ENCODE peak calls at places on chromosomes 3 and 15, in ten cellular contexts. I is ovary, H is testis, X is GM23248, C is fibroblast of lung, W is AG04450, O is tibial artery, M is suprapubic skin, R is pancreas, S is osteoblast. D is an unnamed sample.

GRCh38 chr3:150469031-150469930 is 61.2 kb downstream of the TSC22D2 start:
- DNase-seq in I (peak; percentile 51), C (peak; percentile 99), W (peak; percentile 85), O (peak; percentile 55), H (peak; percentile 32), S (peak; percentile 81), R (no peak), X (peak; percentile 98), M (peak; percentile 68), D (peak; percentile 65)

GRCh38 chr3:123038751-123039150 is 11.2 kb upstream of the SEMA5B start:
- DNase-seq in H (no peak), C (no peak), O (no peak), I (no peak), R (no peak), M (no peak), W (no peak), X (no peak), S (no peak), D (no peak)

GRCh38 chr3:100706365-100706764 is 2.9 kb upstream of the TFG start:
- DNase-seq in W (no peak), H (no peak), O (no peak), I (no peak), X (peak; percentile 75), M (no peak), S (no peak), R (no peak), C (peak; percentile 24), D (no peak)

GRCh38 chr3:44114142-44114541 is 127.5 kb upstream of the TOPAZ1 start:
- DNase-seq in H (peak; percentile 54), R (peak; percentile 70), X (peak; percentile 56), W (no peak), I (no peak), M (no peak), S (peak; percentile 81), O (no peak), C (peak; percentile 13), D (peak; percentile 47)

GRCh38 chr15:83858820-83859505 is 205.0 kb downstream of the ADAMTSL3 start:
- DNase-seq in M (no peak), W (no peak), C (peak; percentile 20), X (no peak), H (no peak), S (no peak), I (no peak), R (no peak), O (no peak), D (no peak)

GRCh38 chr15:32838338-32838737 is 120.5 kb downstream of the GREM1 start:
- DNase-seq in I (no peak), C (no peak), H (no peak), M (no peak), W (no peak), S (peak; percentile 41), R (no peak), O (no peak), X (peak; percentile 42), D (no peak)

GRCh38 chr3:10474439-10474723 is 31.0 kb downstream of the ATP2B2 start:
- DNase-seq in M (no peak), O (no peak), I (no peak), X (no peak), W (no peak), R (no peak), H (no peak), C (no peak), S (peak; percentile 50), D (no peak)

GRCh38 chr15:100734606-100735005 is 132.2 kb downstream of the ASB7 start:
- DNase-seq in W (no peak), R (no peak), O (no peak), I (no peak), H (no peak), C (no peak), S (no peak), M (no peak), X (no peak), D (no peak)

GRCh38 chr3:195147649-195148121 is 123.3 kb downstream of the XXYLT1 start:
- DNase-seq in S (peak; percentile 69), M (no peak), H (no peak), W (no peak), C (no peak), X (peak; percentile 85), O (no peak), R (no peak), I (no peak), D (no peak)

GRCh38 chr15:68682330-68682729 is 103.5 kb downstream of the CORO2B start:
- DNase-seq in M (no peak), H (no peak), W (no peak), R (no peak), I (no peak), S (no peak), X (no peak), C (no peak), O (no peak), D (no peak)

GRCh38 chr3:5205165-5205941 is 17.8 kb downstream of the EDEM1 start:
- DNase-seq in R (no peak), X (peak; percentile 73), C (peak; percentile 92), S (no peak), I (no peak), H (no peak), M (no peak), W (no peak), O (no peak), D (no peak)

GRCh38 chr15:70469182-70469581 is 294.2 kb downstream of the UACA start:
- DNase-seq in R (no peak), O (no peak), H (no peak), M (no peak), W (no peak), I (no peak), X (no peak), C (no peak), S (no peak), D (peak; percentile 15)

GRCh38 chr3:84601303-84601702 is 357.5 kb upstream of the CADM2 start:
- DNase-seq in O (no peak), R (no peak), C (no peak), I (no peak), S (no peak), X (no peak), M (no peak), W (no peak), H (no peak), D (no peak)

GRCh38 chr15:90686435-90687218 is 30.5 kb upstream of the BLM start:
- DNase-seq in S (no peak), O (no peak), R (no peak), W (no peak), M (no peak), X (no peak), I (no peak), H (no peak), C (no peak), D (no peak)

GRCh38 chr15:99618941-99619411 is 53.2 kb downstream of the MEF2A start:
- DNase-seq in M (no peak), S (no peak), X (peak; percentile 53), C (peak; percentile 65), W (no peak), H (no peak), R (no peak), I (no peak), O (no peak), D (no peak)
- H3K9me3 ChIP-seq in M (no peaks in the 10 kb centered on the region), S (no peaks in the 10 kb centered on the region), X (no peaks in the 10 kb centered on the region), C (no peaks in the 10 kb centered on the region), W (no peaks in the 10 kb centered on the region), H (no peaks in the 10 kb centered on the region), R (no peaks in the 10 kb centered on the region), I (no peaks in the 10 kb centered on the region), O (no peaks in the 10 kb centered on the region), D (no peaks in the 10 kb centered on the region)

GRCh38 chr3:153166206-153166605 is 4.2 kb downstream of the RAP2B start:
- DNase-seq in R (no peak), S (no peak), W (no peak), M (no peak), X (peak; percentile 30), H (no peak), O (no peak), C (peak; percentile 44), I (no peak), D (no peak)
- H3K4me3 ChIP-seq in R (no peak overlapping the region), S (peak overlapping the region; percentile 95), W (peak overlapping the region; percentile 98), M (peak overlapping the region; percentile 83), X (peak overlapping the region; percentile 97), H (no peak overlapping the region), O (no peak overlapping the region), C (peak overlapping the region; percentile 96), I (no peak overlapping the region), D (no peak overlapping the region)

GRCh38 chr15:49760749-49761148 is 139.9 kb downstream of the DTWD1 start:
- DNase-seq in H (no peak), S (no peak), M (no peak), W (no peak), X (peak; percentile 10), R (no peak), O (no peak), C (no peak), I (no peak), D (no peak)
- H3K9me3 ChIP-seq in H (no peaks in the 10 kb centered on the region), S (peaks cover 3% of the 10 kb centered on the region), M (peaks cover 23% of the 10 kb centered on the region), W (no peaks in the 10 kb centered on the region), X (peaks cover 9% of the 10 kb centered on the region), R (no peaks in the 10 kb centered on the region), O (peaks cover 22% of the 10 kb centered on the region), C (no peaks in the 10 kb centered on the region), I (no peaks in the 10 kb centered on the region), D (peaks cover 1% of the 10 kb centered on the region)

GRCh38 chr3:98731138-98731537 is 32.0 kb upstream of the ST3GAL6 start:
- DNase-seq in C (no peak), W (no peak), O (no peak), H (no peak), S (no peak), R (no peak), I (no peak), X (no peak), M (no peak), D (no peak)

GRCh38 chr3:98732239-98733054 is 30.7 kb upstream of the ST3GAL6 start:
- DNase-seq in C (peak; percentile 35), H (peak; percentile 90), W (no peak), O (peak; percentile 53), X (peak; percentile 54), M (peak; percentile 73), I (peak; percentile 54), S (peak; percentile 88), R (peak; percentile 78), D (peak; percentile 65)

GRCh38 chr3:98733055-98733777 is 29.9 kb upstream of the ST3GAL6 start:
- DNase-seq in X (peak; percentile 19), I (peak; percentile 40), S (peak; percentile 86), O (peak; percentile 27), R (no peak), C (peak; percentile 21), W (no peak), M (peak; percentile 61), H (peak; percentile 35), D (peak; percentile 67)

GRCh38 chr3:98730338-98730737 is 32.8 kb upstream of the ST3GAL6 start:
- DNase-seq in R (no peak), H (no peak), M (no peak), C (peak; percentile 57), I (no peak), W (no peak), S (no peak), X (no peak), O (no peak), D (no peak)

GRCh38 chr3:98731720-98732238 is 31.4 kb upstream of the ST3GAL6 start:
- DNase-seq in M (no peak), I (no peak), H (no peak), R (no peak), S (no peak), W (no peak), O (no peak), X (no peak), C (no peak), D (no peak)
- H3K4me3 ChIP-seq in M (peak overlapping the region; percentile 92), I (peak overlapping the region; percentile 66), H (peak overlapping the region; percentile 80), R (peak overlapping the region; percentile 83), S (peak overlapping the region; percentile 82), W (peak overlapping the region; percentile 73), O (peak overlapping the region; percentile 96), X (peak overlapping the region; percentile 66), C (peak overlapping the region; percentile 71), D (peak overlapping the region; percentile 81)

D was measured in aorta.